ENCODE peak calls at places on chromosomes 5 and 9, in four cellular contexts. One of them, this sample, is unnamed.

GRCh38 chr5:169702726-169703481 is 65.8 kb downstream of the DOCK2 start:
- DNase-seq in endothelial cell of umbilical vein: peak
- DNase-seq in DND-41: no peak
- DNase-seq in mammary epithelial cell: no peak
- DNase-seq in this sample: no peak

GRCh38 chr5:77322406-77322805 is 111.9 kb downstream of the PDE8B start:
- DNase-seq in endothelial cell of umbilical vein: no peak
- DNase-seq in DND-41: no peak
- DNase-seq in mammary epithelial cell: no peak
- DNase-seq in this sample: no peak

GRCh38 chr5:150410524-150411244 is 2.0 kb downstream of the CD74 start:
- DNase-seq in endothelial cell of umbilical vein: peak
- DNase-seq in DND-41: peak
- DNase-seq in mammary epithelial cell: peak
- DNase-seq in this sample: peak

GRCh38 chr5:59813761-59814562 is 79.6 kb downstream of the PDE4D start:
- DNase-seq in endothelial cell of umbilical vein: peak
- DNase-seq in DND-41: peak
- DNase-seq in mammary epithelial cell: peak
- DNase-seq in this sample: peak

GRCh38 chr9:127450170-127450830 is 906 bp downstream of the RPL12 start:
- DNase-seq in endothelial cell of umbilical vein: peak
- DNase-seq in DND-41: peak
- DNase-seq in mammary epithelial cell: peak
- DNase-seq in this sample: no peak

GRCh38 chr9:6334305-6334704 is 6.1 kb downstream of the TPD52L3 start:
- DNase-seq in endothelial cell of umbilical vein: no peak
- DNase-seq in DND-41: no peak
- DNase-seq in mammary epithelial cell: no peak
- DNase-seq in this sample: no peak

GRCh38 chr9:92406506-92406905 is 2.1 kb upstream of the OGN start:
- DNase-seq in endothelial cell of umbilical vein: peak
- DNase-seq in DND-41: peak
- DNase-seq in mammary epithelial cell: no peak
- DNase-seq in this sample: peak

GRCh38 chr5:172107606-172108005 is 80.4 kb downstream of the STK10 start:
- DNase-seq in endothelial cell of umbilical vein: no peak
- DNase-seq in DND-41: no peak
- DNase-seq in mammary epithelial cell: peak
- DNase-seq in this sample: no peak

GRCh38 chr9:121299467-121300282 is 31.7 kb downstream of the GSN start:
- DNase-seq in endothelial cell of umbilical vein: peak
- DNase-seq in DND-41: no peak
- DNase-seq in mammary epithelial cell: peak
- DNase-seq in this sample: no peak
- H3K4me2 ChIP-seq in endothelial cell of umbilical vein: peak
- H3K4me2 ChIP-seq in DND-41: no peak
- H3K4me2 ChIP-seq in mammary epithelial cell: peak
- H3K4me2 ChIP-seq in this sample: peak

DNA sequence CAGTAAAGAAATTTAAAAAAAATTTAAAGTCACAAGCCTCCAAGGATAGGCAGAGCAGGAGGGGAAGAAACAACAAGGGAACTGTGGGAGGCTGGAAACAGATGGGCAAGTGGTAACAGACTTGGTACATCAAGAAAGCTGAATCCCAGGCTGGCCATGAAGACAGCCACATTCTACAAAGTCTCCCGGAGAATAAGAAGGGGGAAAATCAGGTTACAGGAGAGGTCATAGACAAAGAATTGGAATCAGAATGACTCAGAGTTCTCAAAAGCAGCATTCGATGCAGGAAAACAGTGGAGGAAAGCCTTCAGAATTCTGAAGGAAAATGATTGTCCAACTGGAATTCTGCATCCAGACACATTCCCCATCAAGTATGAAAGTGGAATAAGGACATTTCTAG is 129.7 kb downstream of the ADAMTS2 start:
- DNase-seq in endothelial cell of umbilical vein: no peak
- DNase-seq in DND-41: no peak
- DNase-seq in mammary epithelial cell: no peak
- DNase-seq in this sample: no peak
- H3K4me3 ChIP-seq in endothelial cell of umbilical vein: no peak
- H3K4me3 ChIP-seq in DND-41: no peak
- H3K4me3 ChIP-seq in mammary epithelial cell: no peak
- H3K4me3 ChIP-seq in this sample: no peak

GRCh38 chr9:115030006-115030405 is 88.0 kb downstream of the TNC start:
- DNase-seq in endothelial cell of umbilical vein: no peak
- DNase-seq in DND-41: no peak
- DNase-seq in mammary epithelial cell: no peak
- DNase-seq in this sample: no peak

GRCh38 chr9:115033800-115034199 is 84.2 kb downstream of the TNC start:
- DNase-seq in endothelial cell of umbilical vein: no peak
- DNase-seq in DND-41: no peak
- DNase-seq in mammary epithelial cell: no peak
- DNase-seq in this sample: no peak

GRCh38 chr9:115034801-115035200 is 83.2 kb downstream of the TNC start:
- DNase-seq in endothelial cell of umbilical vein: no peak
- DNase-seq in DND-41: no peak
- DNase-seq in mammary epithelial cell: peak
- DNase-seq in this sample: no peak

GRCh38 chr9:115035872-115036612 is 81.9 kb downstream of the TNC start:
- DNase-seq in endothelial cell of umbilical vein: no peak
- DNase-seq in DND-41: no peak
- DNase-seq in mammary epithelial cell: peak
- DNase-seq in this sample: peak

GRCh38 chr9:115032300-115032699 is 85.7 kb downstream of the TNC start:
- DNase-seq in endothelial cell of umbilical vein: no peak
- DNase-seq in DND-41: no peak
- DNase-seq in mammary epithelial cell: no peak
- DNase-seq in this sample: no peak
- TF ChIP-seq EZH2 in endothelial cell of umbilical vein: no peak
- TF ChIP-seq EZH2 in DND-41: no peak
- TF ChIP-seq EZH2 in mammary epithelial cell: no peak
- TF ChIP-seq EZH2 in this sample: no peak

GRCh38 chr9:94758844-94759243 is 32.3 kb downstream of the AOPEP start:
- DNase-seq in endothelial cell of umbilical vein: no peak
- DNase-seq in DND-41: no peak
- DNase-seq in mammary epithelial cell: no peak
- DNase-seq in this sample: no peak
- H3K4me2 ChIP-seq in endothelial cell of umbilical vein: no peak
- H3K4me2 ChIP-seq in DND-41: no peak
- H3K4me2 ChIP-seq in mammary epithelial cell: no peak
- H3K4me2 ChIP-seq in this sample: no peak

GRCh38 chr9:131405858-131406566 is 12.1 kb downstream of the PRRC2B start:
- DNase-seq in endothelial cell of umbilical vein: no peak
- DNase-seq in DND-41: no peak
- DNase-seq in mammary epithelial cell: peak
- DNase-seq in this sample: peak

GRCh38 chr9:131410051-131410491 is 16.2 kb downstream of the PRRC2B start:
- DNase-seq in endothelial cell of umbilical vein: no peak
- DNase-seq in DND-41: peak
- DNase-seq in mammary epithelial cell: peak
- DNase-seq in this sample: no peak

GRCh38 chr9:131406567-131407436 is 12.9 kb downstream of the PRRC2B start:
- DNase-seq in endothelial cell of umbilical vein: peak
- DNase-seq in DND-41: no peak
- DNase-seq in mammary epithelial cell: no peak
- DNase-seq in this sample: no peak

GRCh38 chr9:131409458-131409992 is 15.6 kb downstream of the PRRC2B start:
- DNase-seq in endothelial cell of umbilical vein: no peak
- DNase-seq in DND-41: no peak
- DNase-seq in mammary epithelial cell: no peak
- DNase-seq in this sample: no peak

GRCh38 chr9:131407717-131408195 is 13.9 kb downstream of the PRRC2B start:
- DNase-seq in endothelial cell of umbilical vein: peak
- DNase-seq in DND-41: no peak
- DNase-seq in mammary epithelial cell: peak
- DNase-seq in this sample: no peak
- H3K4me3 ChIP-seq in endothelial cell of umbilical vein: no peak
- H3K4me3 ChIP-seq in DND-41: no peak
- H3K4me3 ChIP-seq in mammary epithelial cell: peak
- H3K4me3 ChIP-seq in this sample: no peak

This sample was measured in MM.1S.